ENCODE peak calls at places on chromosomes 13 and 19, in four cellular contexts. M is effector memory CD4-positive, alpha-beta T cell; N is HepG2; X is SK-N-SH. J is an unnamed sample.

GRCh38 chr19:11373166-11373884 is 1.1 kb upstream of the SWSAP1 start:
- DNase-seq in M (no peak), N (no peak), X (peak; percentile 86), J (no peak)

GRCh38 chr19:2038284-2039081 is 12.6 kb downstream of the MKNK2 start:
- DNase-seq in M (no peak), N (no peak), X (no peak), J (no peak)

GRCh38 chr19:42601811-42602443 is 7.2 kb upstream of the CEACAM8 start:
- DNase-seq in M (no peak), N (peak; percentile 9), X (no peak), J (no peak)

GRCh38 chr13:94556646-94557045 is 39.3 kb downstream of the TGDS start:
- DNase-seq in M (no peak), N (no peak), X (no peak), J (no peak)

GRCh38 chr13:23899555-23899954 is 2.3 kb upstream of the C1QTNF9B start:
- DNase-seq in M (no peak), N (peak; percentile 36), X (peak; percentile 36), J (no peak)

GRCh38 chr13:101945435-101945834 is 456.4 kb downstream of the FGF14 start:
- DNase-seq in M (no peak), N (no peak), X (no peak), J (no peak)

GRCh38 chr19:15108145-15108844 is 1.1 kb downstream of the SYDE1 start:
- DNase-seq in M (no peak), N (no peak), X (peak; percentile 47), J (no peak)

GRCh38 chr19:14059093-14059480 is 2.8 kb downstream of the PALM3 start:
- DNase-seq in M (no peak), N (no peak), X (peak; percentile 66), J (no peak)

GRCh38 chr13:28449826-28450773 is 44.8 kb downstream of the FLT1 start:
- DNase-seq in M (no peak), N (no peak), X (no peak), J (no peak)

GRCh38 chr13:39895254-39895653 is 239.8 kb downstream of the COG6 start:
- DNase-seq in M (no peak), N (no peak), X (no peak), J (no peak)

GRCh38 chr19:16893686-16893990 is 4.8 kb downstream of the F2RL3 start:
- DNase-seq in M (no peak), N (no peak), X (no peak), J (no peak)

GRCh38 chr13:106088094-106088493 is 447.4 kb downstream of the EFNB2 start:
- DNase-seq in M (no peak), N (no peak), X (no peak), J (no peak)

GRCh38 chr13:88857256-88857655 is 1186.1 kb downstream of the SLITRK5 start:
- DNase-seq in M (no peak), N (no peak), X (no peak), J (no peak)

GRCh38 chr19:1608414-1609391 is 3.4 kb upstream of the UQCR11 start:
- DNase-seq in M (no peak), N (no peak), X (peak; percentile 32), J (no peak)

GRCh38 chr19:35266904-35267817 is 1.6 kb upstream of the USF2 start:
- DNase-seq in M (no peak), N (no peak), X (peak; percentile 68), J (no peak)

GRCh38 chr13:46373623-46374022 is 13.4 kb downstream of the RUBCNL start:
- DNase-seq in M (no peak), N (no peak), X (no peak), J (no peak)

GRCh38 chr13:29481603-29482002 is 113.9 kb downstream of the SLC7A1 start:
- DNase-seq in M (no peak), N (no peak), X (no peak), J (no peak)

GRCh38 chr13:103277099-103277498 is 210.9 kb upstream of the SLC10A2 start:
- DNase-seq in M (no peak), N (no peak), X (no peak), J (no peak)

GRCh38 chr19:8334458-8335342 is 8.4 kb downstream of the KANK3 start:
- DNase-seq in M (no peak), N (peak; percentile 27), X (peak; percentile 86), J (no peak)

GRCh38 chr13:20182231-20182846 is 10.4 kb downstream of the GJB2 start:
- DNase-seq in M (no peak), N (peak; percentile 63), X (peak; percentile 84), J (no peak)

GRCh38 chr19:43799502-43800142 is 2.6 kb downstream of the LYPD5 start:
- DNase-seq in M (no peak), N (no peak), X (no peak), J (no peak)

GRCh38 chr19:49231389-49231788 is 73.8 kb downstream of the TRPM4 start:
- DNase-seq in M (no peak), N (no peak), X (no peak), J (no peak)

GRCh38 chr19:35269425-35270117 is 809 bp downstream of the USF2 start:
- DNase-seq in M (peak; percentile 48), N (peak; percentile 82), X (peak; percentile 89), J (no peak)

GRCh38 chr19:4575978-4576933 is 16.8 kb upstream of the SEMA6B start:
- DNase-seq in M (peak; percentile 43), N (peak; percentile 61), X (peak; percentile 85), J (no peak)

GRCh38 chr13:41916173-41916954 is 44.5 kb downstream of the VWA8 start:
- DNase-seq in M (no peak), N (no peak), X (no peak), J (no peak)

GRCh38 chr19:1811472-1811894 is 593 bp downstream of the ATP8B3 start:
- DNase-seq in M (peak; percentile 59), N (peak; percentile 59), X (peak; percentile 66), J (peak; percentile 58)

GRCh38 chr19:1718382-1719315 is 34.7 kb upstream of the ONECUT3 start:
- DNase-seq in M (no peak), N (no peak), X (peak; percentile 48), J (no peak)

GRCh38 chr19:29364224-29364726 is 151.3 kb upstream of the UQCRFS1 start:
- DNase-seq in M (no peak), N (no peak), X (no peak), J (no peak)

GRCh38 chr19:34713262-34713637 is 20.8 kb upstream of the ZNF181 start:
- DNase-seq in M (no peak), N (no peak), X (no peak), J (no peak)

GRCh38 chr19:41330946-41331678 is 21.1 kb downstream of the CCDC97 start:
- DNase-seq in M (no peak), N (no peak), X (peak; percentile 71), J (no peak)
- H3K4me1 ChIP-seq in M (peaks cover 58% of the 10 kb centered on the region), N (peaks cover 14% of the 10 kb centered on the region), X (peaks cover 4% of the 10 kb centered on the region), J (peaks cover 15% of the 10 kb centered on the region)

GRCh38 chr19:18109363-18109730 is 11.8 kb downstream of the MAST3 start:
- DNase-seq in M (no peak), N (peak; percentile 53), X (no peak), J (no peak)
- H3K4me3 ChIP-seq in M (peak overlapping the region; percentile 66), N (peak overlapping the region; percentile 88), X (peak overlapping the region; percentile 63), J (peak overlapping the region; percentile 91)

DNA sequence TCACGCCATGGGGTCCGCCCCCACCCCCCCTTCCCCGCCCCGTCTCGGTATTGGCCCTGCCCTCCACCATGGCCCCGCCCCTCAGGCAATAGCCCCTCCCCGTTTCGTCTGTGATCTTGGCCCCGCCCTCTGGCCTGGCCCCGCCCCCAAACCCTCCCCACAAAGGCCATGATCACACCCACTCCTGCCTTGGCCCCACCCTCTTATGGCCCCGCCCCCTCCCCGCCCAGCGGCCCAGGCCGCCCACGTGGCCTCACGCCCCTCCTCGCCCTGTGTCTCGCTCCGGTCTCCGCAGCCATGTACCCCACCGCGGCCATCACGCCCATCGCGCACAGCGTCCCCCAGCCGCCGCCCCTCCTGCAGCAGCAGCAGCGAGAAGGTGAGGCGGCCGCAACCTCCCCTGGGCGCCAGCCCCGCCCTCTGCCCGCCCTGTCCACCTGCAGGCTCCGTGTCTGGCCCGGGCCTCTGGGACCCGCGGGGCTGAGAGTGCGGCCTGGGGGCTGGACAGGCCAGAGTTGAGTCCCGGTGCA is 61.3 kb downstream of the CELF5 start:
- DNase-seq in M (peak; percentile 63), N (peak; percentile 59), X (peak; percentile 91), J (no peak)
- H3K27ac ChIP-seq in M (no peak overlapping the region), N (peak overlapping the region; percentile 38), X (no peak overlapping the region), J (no peak overlapping the region)

GRCh38 chr13:112444416-112445399 is 68.6 kb downstream of the SPACA7 start:
- DNase-seq in M (no peak), N (no peak), X (no peak), J (no peak)
- H3K4me1 ChIP-seq in M (no peaks in the 10 kb centered on the region), N (no peaks in the 10 kb centered on the region), X (no peaks in the 10 kb centered on the region), J (no peaks in the 10 kb centered on the region)